ENCODE peak calls at places on chromosomes 11 and 22, in four cellular contexts. W is cardiac fibroblast; P is activated naive CD8-positive, alpha-beta T cell treated with anti-CD3 and anti-CD28 coated beads for 36 hours; E is stromal cell of bone marrow. X is an unnamed sample.

GRCh38 chr11:116890193-116890592 is 52.8 kb upstream of the APOA1 start:
- DNase-seq in W (no peak), P (no peak), E (no peak), X (no peak)

GRCh38 chr22:25403752-25404471 is 160.6 kb upstream of the GRK3 start:
- DNase-seq in W (peak), P (no peak), E (peak), X (no peak)

GRCh38 chr11:64787526-64788320 is 9.4 kb upstream of the SF1 start:
- DNase-seq in W (peak), P (no peak), E (no peak), X (peak)

GRCh38 chr11:33598426-33599069 is 102.1 kb downstream of the C11orf91 start:
- DNase-seq in W (no peak), P (no peak), E (no peak), X (no peak)

GRCh38 chr11:47466701-47467250 is 17.8 kb upstream of the RAPSN start:
- DNase-seq in W (peak), P (no peak), E (peak), X (peak)

GRCh38 chr11:14342906-14343305 is 16.1 kb downstream of the RRAS2 start:
- DNase-seq in W (peak), P (no peak), E (no peak), X (no peak)

GRCh38 chr11:112778091-112778889 is 182.9 kb upstream of the NCAM1 start:
- DNase-seq in W (no peak), P (no peak), E (no peak), X (no peak)

GRCh38 chr22:46688949-46689348 is 49.1 kb downstream of the CERK start:
- DNase-seq in W (no peak), P (no peak), E (no peak), X (no peak)

GRCh38 chr11:38594881-38595280 is 1996.8 kb upstream of the RAG2 start:
- DNase-seq in W (no peak), P (no peak), E (no peak), X (no peak)

GRCh38 chr22:46791201-46791731 is 28.8 kb downstream of the TBC1D22A start:
- DNase-seq in W (peak), P (peak), E (peak), X (peak)

GRCh38 chr11:73270089-73270854 is 1.9 kb upstream of the P2RY6 start:
- DNase-seq in W (no peak), P (no peak), E (no peak), X (no peak)

GRCh38 chr11:119624102-119624615 is 104.8 kb downstream of the NECTIN1 start:
- DNase-seq in W (no peak), P (no peak), E (no peak), X (no peak)

GRCh38 chr11:30852645-30853044 is 266.5 kb upstream of the MPPED2 start:
- DNase-seq in W (no peak), P (no peak), E (no peak), X (no peak)

GRCh38 chr11:64334764-64335741 is 5.0 kb upstream of the CCDC88B start:
- DNase-seq in W (peak), P (peak), E (no peak), X (peak)